ENCODE peak calls at places on chromosomes 13 and 19, in five cellular contexts. U is NCI-H1092 treated with DMSO at 0.1 percent for 48 hours, M is fibroblast of lung, A is MCF 10A, J is skeletal muscle cell. V is an unnamed sample.

GRCh38 chr19:4910594-4911273 is 1.4 kb downstream of the UHRF1 start:
- DNase-seq in J (no peak), A (peak), M (peak), U (no peak), V (no peak)

GRCh38 chr13:42970824-42971669 is 21.0 kb downstream of the EPSTI1 start:
- DNase-seq in A (peak), M (peak), U (peak), J (no peak), V (no peak)

GRCh38 chr13:109007946-109008345 is 378.5 kb downstream of the MYO16 start:
- DNase-seq in J (no peak), U (no peak), M (no peak), A (no peak), V (no peak)

GRCh38 chr13:87129602-87130300 is 541.4 kb upstream of the SLITRK5 start:
- DNase-seq in J (no peak), M (peak), A (peak), U (no peak), V (no peak)

GRCh38 chr19:44993526-44993925 is 7.7 kb upstream of the RELB start:
- DNase-seq in A (no peak), M (no peak), J (no peak), U (no peak), V (no peak)

GRCh38 chr13:92838786-92839185 is 387.8 kb upstream of the GPC6 start:
- DNase-seq in J (peak), M (peak), U (no peak), A (peak), V (no peak)

GRCh38 chr19:8242212-8242821 is 33.1 kb downstream of the CERS4 start:
- DNase-seq in M (no peak), J (no peak), U (no peak), A (no peak), V (no peak)

GRCh38 chr19:855566-856120 is 3.5 kb downstream of the ELANE start:
- DNase-seq in M (no peak), A (no peak), U (no peak), J (no peak), V (no peak)

GRCh38 chr13:30927595-30927994 is 4.9 kb upstream of the TEX26 start:
- DNase-seq in M (peak), U (no peak), J (no peak), A (peak), V (no peak)

GRCh38 chr13:79407349-79407979 is 1.4 kb upstream of the RBM26 start:
- DNase-seq in A (peak), U (no peak), M (no peak), J (no peak), V (peak)

GRCh38 chr13:35157143-35157755 is 215.2 kb downstream of the NBEA start:
- DNase-seq in M (peak), A (peak), J (no peak), U (no peak), V (no peak)

GRCh38 chr13:99353836-99354235 is 46.6 kb upstream of the GPR183 start:
- DNase-seq in U (no peak), M (peak), A (no peak), J (no peak), V (no peak)

GRCh38 chr19:7658219-7658686 is 10.6 kb upstream of the RETN start:
- DNase-seq in U (peak), A (no peak), M (no peak), J (no peak), V (no peak)

GRCh38 chr13:32039488-32040013 is 8.0 kb downstream of the FRY start:
- DNase-seq in J (no peak), U (no peak), M (no peak), A (no peak), V (no peak)

GRCh38 chr19:41218615-41219507 is at the start of gene AXL:
- DNase-seq in M (peak), A (peak), J (peak), U (no peak), V (no peak)

V was measured in NCI-H2029 treated with DMSO at 0.1 percent for 48 hours.